ENCODE peak calls at places on chromosome 7, in eight cellular contexts. One of them, this sample, is unnamed.
A peak's percentile ranks its signal among the peaks of the same experiment; 100 is the strongest.

GRCh38 chr7:139451638-139452037 is 31.8 kb downstream of the KLRG2 start:
- DNase-seq in lower lobe of right lung: no peak
- DNase-seq in left ventricle myocardium inferior: no peak
- DNase-seq in heart left ventricle: no peak
- DNase-seq in H1: no peak
- DNase-seq in SJSA1: no peak
- DNase-seq in fibroblast of lung: peak; percentile 64
- DNase-seq in neural progenitor cell: no peak
- DNase-seq in this sample: no peak

GRCh38 chr7:86928308-86928707 is 131.1 kb downstream of the ELAPOR2 start:
- DNase-seq in heart left ventricle: no peak
- DNase-seq in H1: no peak
- DNase-seq in left ventricle myocardium inferior: no peak
- DNase-seq in lower lobe of right lung: peak; percentile 51
- DNase-seq in neural progenitor cell: no peak
- DNase-seq in SJSA1: no peak
- DNase-seq in fibroblast of lung: no peak
- DNase-seq in this sample: no peak

GRCh38 chr7:54546081-54546985 is 4.2 kb downstream of the VSTM2A start:
- DNase-seq in lower lobe of right lung: no peak
- DNase-seq in H1: no peak
- DNase-seq in fibroblast of lung: no peak
- DNase-seq in neural progenitor cell: peak; percentile 89
- DNase-seq in left ventricle myocardium inferior: no peak
- DNase-seq in heart left ventricle: no peak
- DNase-seq in SJSA1: no peak
- DNase-seq in this sample: no peak

GRCh38 chr7:39527951-39528350 is 38.3 kb upstream of the YAE1 start:
- DNase-seq in left ventricle myocardium inferior: no peak
- DNase-seq in fibroblast of lung: no peak
- DNase-seq in H1: no peak
- DNase-seq in SJSA1: no peak
- DNase-seq in lower lobe of right lung: no peak
- DNase-seq in heart left ventricle: no peak
- DNase-seq in neural progenitor cell: no peak
- DNase-seq in this sample: no peak

GRCh38 chr7:4836206-4836661 is 25.6 kb downstream of the PAPOLB start:
- DNase-seq in neural progenitor cell: no peak
- DNase-seq in SJSA1: peak; percentile 48
- DNase-seq in left ventricle myocardium inferior: no peak
- DNase-seq in heart left ventricle: no peak
- DNase-seq in H1: no peak
- DNase-seq in lower lobe of right lung: peak; percentile 41
- DNase-seq in fibroblast of lung: no peak
- DNase-seq in this sample: no peak

GRCh38 chr7:2956526-2957368 is 86.9 kb downstream of the CARD11 start:
- DNase-seq in neural progenitor cell: no peak
- DNase-seq in lower lobe of right lung: no peak
- DNase-seq in left ventricle myocardium inferior: no peak
- DNase-seq in fibroblast of lung: peak; percentile 71
- DNase-seq in SJSA1: no peak
- DNase-seq in H1: no peak
- DNase-seq in heart left ventricle: no peak
- DNase-seq in this sample: peak; percentile 81

GRCh38 chr7:55279080-55279845 is 85.9 kb upstream of the LANCL2 start:
- DNase-seq in lower lobe of right lung: no peak
- DNase-seq in heart left ventricle: no peak
- DNase-seq in SJSA1: no peak
- DNase-seq in H1: no peak
- DNase-seq in fibroblast of lung: no peak
- DNase-seq in neural progenitor cell: no peak
- DNase-seq in left ventricle myocardium inferior: no peak
- DNase-seq in this sample: no peak

GRCh38 chr7:27700501-27700900 is 37.8 kb upstream of the HIBADH start:
- DNase-seq in lower lobe of right lung: no peak
- DNase-seq in H1: no peak
- DNase-seq in SJSA1: no peak
- DNase-seq in fibroblast of lung: no peak
- DNase-seq in neural progenitor cell: no peak
- DNase-seq in heart left ventricle: no peak
- DNase-seq in left ventricle myocardium inferior: no peak
- DNase-seq in this sample: no peak

GRCh38 chr7:108200326-108200725 is 70.2 kb upstream of the LAMB4 start:
- DNase-seq in neural progenitor cell: no peak
- DNase-seq in H1: no peak
- DNase-seq in SJSA1: no peak
- DNase-seq in heart left ventricle: no peak
- DNase-seq in left ventricle myocardium inferior: no peak
- DNase-seq in lower lobe of right lung: no peak
- DNase-seq in fibroblast of lung: peak; percentile 24
- DNase-seq in this sample: no peak

GRCh38 chr7:81944103-81944502 is 174.3 kb upstream of the HGF start:
- DNase-seq in heart left ventricle: no peak
- DNase-seq in SJSA1: no peak
- DNase-seq in neural progenitor cell: no peak
- DNase-seq in fibroblast of lung: no peak
- DNase-seq in lower lobe of right lung: no peak
- DNase-seq in left ventricle myocardium inferior: no peak
- DNase-seq in H1: no peak
- DNase-seq in this sample: no peak

GRCh38 chr7:120273476-120273975 is 551 bp downstream of the KCND2 start:
- DNase-seq in heart left ventricle: no peak
- DNase-seq in fibroblast of lung: peak; percentile 22
- DNase-seq in left ventricle myocardium inferior: peak; percentile 12
- DNase-seq in neural progenitor cell: peak; percentile 76
- DNase-seq in H1: no peak
- DNase-seq in lower lobe of right lung: peak; percentile 49
- DNase-seq in SJSA1: no peak
- DNase-seq in this sample: peak; percentile 12

GRCh38 chr7:47601119-47601880 is 19.4 kb upstream of the TNS3 start:
- DNase-seq in neural progenitor cell: no peak
- DNase-seq in heart left ventricle: no peak
- DNase-seq in lower lobe of right lung: no peak
- DNase-seq in left ventricle myocardium inferior: no peak
- DNase-seq in SJSA1: peak; percentile 76
- DNase-seq in fibroblast of lung: peak; percentile 93
- DNase-seq in H1: no peak
- DNase-seq in this sample: no peak

GRCh38 chr7:47947355-47947749 is 914 bp downstream of the PKD1L1 start:
- DNase-seq in heart left ventricle: no peak
- DNase-seq in neural progenitor cell: no peak
- DNase-seq in SJSA1: no peak
- DNase-seq in lower lobe of right lung: no peak
- DNase-seq in H1: no peak
- DNase-seq in fibroblast of lung: no peak
- DNase-seq in left ventricle myocardium inferior: no peak
- DNase-seq in this sample: no peak

GRCh38 chr7:66250711-66251110 is 45.6 kb downstream of the TPST1 start:
- DNase-seq in neural progenitor cell: no peak
- DNase-seq in fibroblast of lung: peak; percentile 98
- DNase-seq in lower lobe of right lung: no peak
- DNase-seq in left ventricle myocardium inferior: no peak
- DNase-seq in H1: no peak
- DNase-seq in SJSA1: no peak
- DNase-seq in heart left ventricle: no peak
- DNase-seq in this sample: no peak

GRCh38 chr7:96136600-96137239 is 185.2 kb downstream of the SLC25A13 start:
- DNase-seq in lower lobe of right lung: no peak
- DNase-seq in SJSA1: no peak
- DNase-seq in fibroblast of lung: no peak
- DNase-seq in neural progenitor cell: peak; percentile 28
- DNase-seq in H1: no peak
- DNase-seq in heart left ventricle: no peak
- DNase-seq in left ventricle myocardium inferior: no peak
- DNase-seq in this sample: no peak

GRCh38 chr7:47329320-47329926 is 252.5 kb downstream of the TNS3 start:
- DNase-seq in heart left ventricle: peak; percentile 58
- DNase-seq in left ventricle myocardium inferior: peak; percentile 40
- DNase-seq in neural progenitor cell: no peak
- DNase-seq in H1: no peak
- DNase-seq in fibroblast of lung: no peak
- DNase-seq in SJSA1: no peak
- DNase-seq in lower lobe of right lung: no peak
- DNase-seq in this sample: no peak

GRCh38 chr7:139119486-139119849 is 9.9 kb upstream of the ZC3HAV1 start:
- DNase-seq in neural progenitor cell: no peak
- DNase-seq in heart left ventricle: no peak
- DNase-seq in fibroblast of lung: no peak
- DNase-seq in lower lobe of right lung: no peak
- DNase-seq in SJSA1: no peak
- DNase-seq in H1: no peak
- DNase-seq in left ventricle myocardium inferior: no peak
- DNase-seq in this sample: no peak

DNA sequence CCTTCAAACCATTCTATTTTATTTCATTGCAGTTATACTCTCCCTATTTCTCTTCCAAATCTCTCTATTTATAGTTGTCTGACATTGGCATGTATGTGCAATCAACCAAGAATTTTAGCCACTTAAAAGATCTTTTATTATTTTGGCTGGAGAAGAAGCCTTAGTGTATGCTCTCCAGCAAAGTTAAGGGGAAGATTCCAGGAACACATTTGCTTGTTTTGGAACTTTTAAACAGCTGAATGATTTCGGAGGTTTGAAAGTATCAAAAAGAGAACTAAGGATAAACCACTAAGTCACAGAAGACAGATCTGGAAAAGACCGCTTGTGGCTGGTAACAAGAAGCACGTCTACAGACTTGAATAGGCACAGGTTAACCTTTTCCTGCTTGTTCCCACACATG is 182.2 kb upstream of the FZD1 start:
- DNase-seq in neural progenitor cell: no peak
- DNase-seq in lower lobe of right lung: no peak
- DNase-seq in fibroblast of lung: peak; percentile 90
- DNase-seq in SJSA1: no peak
- DNase-seq in heart left ventricle: no peak
- DNase-seq in H1: no peak
- DNase-seq in left ventricle myocardium inferior: no peak
- DNase-seq in this sample: no peak
- H3K4me3 ChIP-seq in neural progenitor cell: no peak overlapping the region
- H3K4me3 ChIP-seq in lower lobe of right lung: no peak overlapping the region
- H3K4me3 ChIP-seq in fibroblast of lung: peak overlapping the region; percentile 24
- H3K4me3 ChIP-seq in SJSA1: no peak overlapping the region
- H3K4me3 ChIP-seq in heart left ventricle: no peak overlapping the region
- H3K4me3 ChIP-seq in H1: no peak overlapping the region
- H3K4me3 ChIP-seq in left ventricle myocardium inferior: no peak overlapping the region
- H3K4me3 ChIP-seq in this sample: no peak overlapping the region

GRCh38 chr7:94423116-94423515 is 28.4 kb downstream of the COL1A2 start:
- DNase-seq in heart left ventricle: no peak
- DNase-seq in lower lobe of right lung: no peak
- DNase-seq in SJSA1: no peak
- DNase-seq in left ventricle myocardium inferior: no peak
- DNase-seq in H1: no peak
- DNase-seq in fibroblast of lung: no peak
- DNase-seq in neural progenitor cell: no peak
- DNase-seq in this sample: no peak

GRCh38 chr7:94420321-94420720 is 25.6 kb downstream of the COL1A2 start:
- DNase-seq in left ventricle myocardium inferior: no peak
- DNase-seq in heart left ventricle: no peak
- DNase-seq in neural progenitor cell: no peak
- DNase-seq in lower lobe of right lung: no peak
- DNase-seq in fibroblast of lung: no peak
- DNase-seq in H1: no peak
- DNase-seq in SJSA1: no peak
- DNase-seq in this sample: no peak

GRCh38 chr7:94421711-94422110 is 27.0 kb downstream of the COL1A2 start:
- DNase-seq in lower lobe of right lung: no peak
- DNase-seq in heart left ventricle: no peak
- DNase-seq in fibroblast of lung: no peak
- DNase-seq in left ventricle myocardium inferior: no peak
- DNase-seq in SJSA1: no peak
- DNase-seq in neural progenitor cell: no peak
- DNase-seq in H1: no peak
- DNase-seq in this sample: no peak

GRCh38 chr7:94423865-94424264 is 29.2 kb downstream of the COL1A2 start:
- DNase-seq in fibroblast of lung: peak; percentile 73
- DNase-seq in SJSA1: peak; percentile 53
- DNase-seq in H1: no peak
- DNase-seq in heart left ventricle: no peak
- DNase-seq in left ventricle myocardium inferior: no peak
- DNase-seq in lower lobe of right lung: no peak
- DNase-seq in neural progenitor cell: no peak
- DNase-seq in this sample: no peak

GRCh38 chr7:94422136-94422535 is 27.4 kb downstream of the COL1A2 start:
- DNase-seq in lower lobe of right lung: no peak
- DNase-seq in neural progenitor cell: no peak
- DNase-seq in left ventricle myocardium inferior: no peak
- DNase-seq in SJSA1: no peak
- DNase-seq in heart left ventricle: no peak
- DNase-seq in fibroblast of lung: no peak
- DNase-seq in H1: no peak
- DNase-seq in this sample: no peak
- H3K27me3 ChIP-seq in lower lobe of right lung: no peaks in the 10 kb centered on the region
- H3K27me3 ChIP-seq in neural progenitor cell: no peaks in the 10 kb centered on the region
- H3K27me3 ChIP-seq in left ventricle myocardium inferior: no peaks in the 10 kb centered on the region
- H3K27me3 ChIP-seq in SJSA1: no peaks in the 10 kb centered on the region
- H3K27me3 ChIP-seq in heart left ventricle: no peaks in the 10 kb centered on the region
- H3K27me3 ChIP-seq in fibroblast of lung: no peaks in the 10 kb centered on the region
- H3K27me3 ChIP-seq in H1: no peaks in the 10 kb centered on the region
- H3K27me3 ChIP-seq in this sample: no peaks in the 10 kb centered on the region

GRCh38 chr7:112160130-112160770 is 45.9 kb downstream of the DOCK4 start:
- DNase-seq in heart left ventricle: no peak
- DNase-seq in neural progenitor cell: peak; percentile 19
- DNase-seq in H1: no peak
- DNase-seq in SJSA1: no peak
- DNase-seq in lower lobe of right lung: no peak
- DNase-seq in left ventricle myocardium inferior: no peak
- DNase-seq in fibroblast of lung: peak; percentile 48
- DNase-seq in this sample: no peak
- H3K27ac ChIP-seq in heart left ventricle: no peak overlapping the region
- H3K27ac ChIP-seq in neural progenitor cell: no peak overlapping the region
- H3K27ac ChIP-seq in H1: no peak overlapping the region
- H3K27ac ChIP-seq in SJSA1: no peak overlapping the region
- H3K27ac ChIP-seq in lower lobe of right lung: peak overlapping the region; percentile 63
- H3K27ac ChIP-seq in left ventricle myocardium inferior: peak overlapping the region; percentile 42
- H3K27ac ChIP-seq in fibroblast of lung: no peak overlapping the region
- H3K27ac ChIP-seq in this sample: no peak overlapping the region

GRCh38 chr7:131013716-131014115 is 279.7 kb upstream of the KLF14 start:
- DNase-seq in left ventricle myocardium inferior: no peak
- DNase-seq in heart left ventricle: no peak
- DNase-seq in lower lobe of right lung: no peak
- DNase-seq in SJSA1: no peak
- DNase-seq in H1: no peak
- DNase-seq in neural progenitor cell: no peak
- DNase-seq in fibroblast of lung: no peak
- DNase-seq in this sample: no peak

GRCh38 chr7:131012477-131013031 is 278.5 kb upstream of the KLF14 start:
- DNase-seq in fibroblast of lung: no peak
- DNase-seq in heart left ventricle: no peak
- DNase-seq in H1: no peak
- DNase-seq in lower lobe of right lung: no peak
- DNase-seq in SJSA1: no peak
- DNase-seq in neural progenitor cell: no peak
- DNase-seq in left ventricle myocardium inferior: no peak
- DNase-seq in this sample: no peak

GRCh38 chr7:131019351-131019750 is 285.3 kb upstream of the KLF14 start:
- DNase-seq in neural progenitor cell: no peak
- DNase-seq in heart left ventricle: no peak
- DNase-seq in fibroblast of lung: no peak
- DNase-seq in H1: no peak
- DNase-seq in lower lobe of right lung: no peak
- DNase-seq in SJSA1: no peak
- DNase-seq in left ventricle myocardium inferior: no peak
- DNase-seq in this sample: no peak

GRCh38 chr7:131015131-131015954 is 281.3 kb upstream of the KLF14 start:
- DNase-seq in lower lobe of right lung: no peak
- DNase-seq in neural progenitor cell: no peak
- DNase-seq in left ventricle myocardium inferior: no peak
- DNase-seq in fibroblast of lung: peak; percentile 69
- DNase-seq in heart left ventricle: no peak
- DNase-seq in SJSA1: peak; percentile 81
- DNase-seq in H1: no peak
- DNase-seq in this sample: no peak

GRCh38 chr7:131016230-131016629 is 282.2 kb upstream of the KLF14 start:
- DNase-seq in heart left ventricle: no peak
- DNase-seq in SJSA1: no peak
- DNase-seq in left ventricle myocardium inferior: no peak
- DNase-seq in neural progenitor cell: no peak
- DNase-seq in H1: no peak
- DNase-seq in fibroblast of lung: no peak
- DNase-seq in lower lobe of right lung: no peak
- DNase-seq in this sample: no peak
- H3K4me3 ChIP-seq in heart left ventricle: no peak overlapping the region
- H3K4me3 ChIP-seq in SJSA1: no peak overlapping the region
- H3K4me3 ChIP-seq in left ventricle myocardium inferior: no peak overlapping the region
- H3K4me3 ChIP-seq in neural progenitor cell: no peak overlapping the region
- H3K4me3 ChIP-seq in H1: no peak overlapping the region
- H3K4me3 ChIP-seq in fibroblast of lung: no peak overlapping the region
- H3K4me3 ChIP-seq in lower lobe of right lung: no peak overlapping the region
- H3K4me3 ChIP-seq in this sample: no peak overlapping the region

This sample was measured in CD4-positive, CD25-positive, alpha-beta regulatory T cell.